ENCODE peak calls at places on chromosome 5, in seven cellular contexts. One of them, this sample, is unnamed.

GRCh38 chr5:43804041-43804440 is 201.1 kb downstream of the NNT start:
- DNase-seq in kidney epithelial cell: no peak
- DNase-seq in stimulated activated CD8-positive, alpha-beta memory T cell treated with anti-CD3 and anti-CD28 coated beads, Interleukin-15, amount 100 ng/mL, for 4 hours: no peak
- DNase-seq in EL: no peak
- DNase-seq in choroid plexus epithelial cell: no peak
- DNase-seq in T-helper 2 cell: no peak
- DNase-seq in stimulated activated CD4-positive, alpha-beta T cell treated with anti-CD3 and anti-CD28 coated beads, Interleukin-12 subunit alpha, Interleukin-12 subunit beta, amount 100 ng/mL, for 4 hours: no peak
- DNase-seq in this sample: no peak

GRCh38 chr5:157109744-157110143 is 900 bp upstream of the HAVCR2 start:
- DNase-seq in T-helper 2 cell: peak
- DNase-seq in EL: no peak
- DNase-seq in stimulated activated CD4-positive, alpha-beta T cell treated with anti-CD3 and anti-CD28 coated beads, Interleukin-12 subunit alpha, Interleukin-12 subunit beta, amount 100 ng/mL, for 4 hours: no peak
- DNase-seq in choroid plexus epithelial cell: no peak
- DNase-seq in stimulated activated CD8-positive, alpha-beta memory T cell treated with anti-CD3 and anti-CD28 coated beads, Interleukin-15, amount 100 ng/mL, for 4 hours: no peak
- DNase-seq in kidney epithelial cell: no peak
- DNase-seq in this sample: no peak

GRCh38 chr5:100762163-100762562 is 140.9 kb downstream of the ST8SIA4 start:
- DNase-seq in stimulated activated CD4-positive, alpha-beta T cell treated with anti-CD3 and anti-CD28 coated beads, Interleukin-12 subunit alpha, Interleukin-12 subunit beta, amount 100 ng/mL, for 4 hours: no peak
- DNase-seq in stimulated activated CD8-positive, alpha-beta memory T cell treated with anti-CD3 and anti-CD28 coated beads, Interleukin-15, amount 100 ng/mL, for 4 hours: no peak
- DNase-seq in kidney epithelial cell: no peak
- DNase-seq in T-helper 2 cell: no peak
- DNase-seq in choroid plexus epithelial cell: peak
- DNase-seq in EL: no peak
- DNase-seq in this sample: no peak

GRCh38 chr5:81212211-81212687 is 20.9 kb upstream of the CKMT2 start:
- DNase-seq in T-helper 2 cell: peak
- DNase-seq in choroid plexus epithelial cell: no peak
- DNase-seq in stimulated activated CD4-positive, alpha-beta T cell treated with anti-CD3 and anti-CD28 coated beads, Interleukin-12 subunit alpha, Interleukin-12 subunit beta, amount 100 ng/mL, for 4 hours: no peak
- DNase-seq in EL: no peak
- DNase-seq in kidney epithelial cell: peak
- DNase-seq in stimulated activated CD8-positive, alpha-beta memory T cell treated with anti-CD3 and anti-CD28 coated beads, Interleukin-15, amount 100 ng/mL, for 4 hours: no peak
- DNase-seq in this sample: no peak

GRCh38 chr5:93602261-93603149 is 19.5 kb downstream of the NR2F1 start:
- DNase-seq in stimulated activated CD4-positive, alpha-beta T cell treated with anti-CD3 and anti-CD28 coated beads, Interleukin-12 subunit alpha, Interleukin-12 subunit beta, amount 100 ng/mL, for 4 hours: no peak
- DNase-seq in stimulated activated CD8-positive, alpha-beta memory T cell treated with anti-CD3 and anti-CD28 coated beads, Interleukin-15, amount 100 ng/mL, for 4 hours: no peak
- DNase-seq in choroid plexus epithelial cell: peak
- DNase-seq in T-helper 2 cell: no peak
- DNase-seq in kidney epithelial cell: no peak
- DNase-seq in EL: no peak
- DNase-seq in this sample: no peak

GRCh38 chr5:44691811-44692210 is 116.9 kb upstream of the MRPS30 start:
- DNase-seq in stimulated activated CD8-positive, alpha-beta memory T cell treated with anti-CD3 and anti-CD28 coated beads, Interleukin-15, amount 100 ng/mL, for 4 hours: no peak
- DNase-seq in T-helper 2 cell: no peak
- DNase-seq in choroid plexus epithelial cell: no peak
- DNase-seq in EL: no peak
- DNase-seq in stimulated activated CD4-positive, alpha-beta T cell treated with anti-CD3 and anti-CD28 coated beads, Interleukin-12 subunit alpha, Interleukin-12 subunit beta, amount 100 ng/mL, for 4 hours: no peak
- DNase-seq in kidney epithelial cell: no peak
- DNase-seq in this sample: no peak

GRCh38 chr5:155700333-155700732 is 626.6 kb upstream of the SGCD start:
- DNase-seq in choroid plexus epithelial cell: no peak
- DNase-seq in kidney epithelial cell: no peak
- DNase-seq in stimulated activated CD8-positive, alpha-beta memory T cell treated with anti-CD3 and anti-CD28 coated beads, Interleukin-15, amount 100 ng/mL, for 4 hours: no peak
- DNase-seq in stimulated activated CD4-positive, alpha-beta T cell treated with anti-CD3 and anti-CD28 coated beads, Interleukin-12 subunit alpha, Interleukin-12 subunit beta, amount 100 ng/mL, for 4 hours: no peak
- DNase-seq in T-helper 2 cell: no peak
- DNase-seq in EL: no peak
- DNase-seq in this sample: no peak

GRCh38 chr5:72237415-72237814 is 82.6 kb downstream of the MRPS27 start:
- DNase-seq in T-helper 2 cell: no peak
- DNase-seq in stimulated activated CD4-positive, alpha-beta T cell treated with anti-CD3 and anti-CD28 coated beads, Interleukin-12 subunit alpha, Interleukin-12 subunit beta, amount 100 ng/mL, for 4 hours: no peak
- DNase-seq in EL: no peak
- DNase-seq in stimulated activated CD8-positive, alpha-beta memory T cell treated with anti-CD3 and anti-CD28 coated beads, Interleukin-15, amount 100 ng/mL, for 4 hours: no peak
- DNase-seq in choroid plexus epithelial cell: no peak
- DNase-seq in kidney epithelial cell: no peak
- DNase-seq in this sample: no peak

GRCh38 chr5:109711681-109712080 is 22.0 kb downstream of the MAN2A1 start:
- DNase-seq in stimulated activated CD4-positive, alpha-beta T cell treated with anti-CD3 and anti-CD28 coated beads, Interleukin-12 subunit alpha, Interleukin-12 subunit beta, amount 100 ng/mL, for 4 hours: no peak
- DNase-seq in kidney epithelial cell: no peak
- DNase-seq in T-helper 2 cell: peak
- DNase-seq in choroid plexus epithelial cell: no peak
- DNase-seq in EL: no peak
- DNase-seq in stimulated activated CD8-positive, alpha-beta memory T cell treated with anti-CD3 and anti-CD28 coated beads, Interleukin-15, amount 100 ng/mL, for 4 hours: no peak
- DNase-seq in this sample: no peak

GRCh38 chr5:119343766-119344165 is 12.1 kb upstream of the TNFAIP8 start:
- DNase-seq in EL: peak
- DNase-seq in stimulated activated CD8-positive, alpha-beta memory T cell treated with anti-CD3 and anti-CD28 coated beads, Interleukin-15, amount 100 ng/mL, for 4 hours: no peak
- DNase-seq in T-helper 2 cell: peak
- DNase-seq in kidney epithelial cell: no peak
- DNase-seq in stimulated activated CD4-positive, alpha-beta T cell treated with anti-CD3 and anti-CD28 coated beads, Interleukin-12 subunit alpha, Interleukin-12 subunit beta, amount 100 ng/mL, for 4 hours: peak
- DNase-seq in choroid plexus epithelial cell: peak
- DNase-seq in this sample: no peak

GRCh38 chr5:173472784-173473278 is 143.6 kb downstream of the BOD1 start:
- DNase-seq in stimulated activated CD4-positive, alpha-beta T cell treated with anti-CD3 and anti-CD28 coated beads, Interleukin-12 subunit alpha, Interleukin-12 subunit beta, amount 100 ng/mL, for 4 hours: no peak
- DNase-seq in EL: peak
- DNase-seq in choroid plexus epithelial cell: peak
- DNase-seq in T-helper 2 cell: no peak
- DNase-seq in stimulated activated CD8-positive, alpha-beta memory T cell treated with anti-CD3 and anti-CD28 coated beads, Interleukin-15, amount 100 ng/mL, for 4 hours: no peak
- DNase-seq in kidney epithelial cell: no peak
- DNase-seq in this sample: no peak

GRCh38 chr5:169875091-169875727 is 105.1 kb downstream of the INSYN2B start:
- DNase-seq in choroid plexus epithelial cell: peak
- DNase-seq in kidney epithelial cell: no peak
- DNase-seq in T-helper 2 cell: no peak
- DNase-seq in stimulated activated CD4-positive, alpha-beta T cell treated with anti-CD3 and anti-CD28 coated beads, Interleukin-12 subunit alpha, Interleukin-12 subunit beta, amount 100 ng/mL, for 4 hours: no peak
- DNase-seq in EL: peak
- DNase-seq in stimulated activated CD8-positive, alpha-beta memory T cell treated with anti-CD3 and anti-CD28 coated beads, Interleukin-15, amount 100 ng/mL, for 4 hours: no peak
- DNase-seq in this sample: no peak

GRCh38 chr5:65329266-65329665 is 152.5 kb downstream of the ADAMTS6 start:
- DNase-seq in T-helper 2 cell: no peak
- DNase-seq in stimulated activated CD4-positive, alpha-beta T cell treated with anti-CD3 and anti-CD28 coated beads, Interleukin-12 subunit alpha, Interleukin-12 subunit beta, amount 100 ng/mL, for 4 hours: no peak
- DNase-seq in kidney epithelial cell: no peak
- DNase-seq in choroid plexus epithelial cell: peak
- DNase-seq in EL: peak
- DNase-seq in stimulated activated CD8-positive, alpha-beta memory T cell treated with anti-CD3 and anti-CD28 coated beads, Interleukin-15, amount 100 ng/mL, for 4 hours: no peak
- DNase-seq in this sample: no peak

GRCh38 chr5:819078-819477 is 31.7 kb downstream of the ZDHHC11 start:
- DNase-seq in T-helper 2 cell: no peak
- DNase-seq in EL: no peak
- DNase-seq in kidney epithelial cell: no peak
- DNase-seq in choroid plexus epithelial cell: no peak
- DNase-seq in stimulated activated CD8-positive, alpha-beta memory T cell treated with anti-CD3 and anti-CD28 coated beads, Interleukin-15, amount 100 ng/mL, for 4 hours: no peak
- DNase-seq in stimulated activated CD4-positive, alpha-beta T cell treated with anti-CD3 and anti-CD28 coated beads, Interleukin-12 subunit alpha, Interleukin-12 subunit beta, amount 100 ng/mL, for 4 hours: no peak
- DNase-seq in this sample: no peak

GRCh38 chr5:64451551-64451950 is 54.3 kb upstream of the RGS7BP start:
- DNase-seq in stimulated activated CD4-positive, alpha-beta T cell treated with anti-CD3 and anti-CD28 coated beads, Interleukin-12 subunit alpha, Interleukin-12 subunit beta, amount 100 ng/mL, for 4 hours: no peak
- DNase-seq in EL: no peak
- DNase-seq in choroid plexus epithelial cell: no peak
- DNase-seq in stimulated activated CD8-positive, alpha-beta memory T cell treated with anti-CD3 and anti-CD28 coated beads, Interleukin-15, amount 100 ng/mL, for 4 hours: no peak
- DNase-seq in kidney epithelial cell: no peak
- DNase-seq in T-helper 2 cell: no peak
- DNase-seq in this sample: no peak

GRCh38 chr5:89106479-89106878 is 223.5 kb upstream of the MEF2C start:
- DNase-seq in T-helper 2 cell: no peak
- DNase-seq in stimulated activated CD8-positive, alpha-beta memory T cell treated with anti-CD3 and anti-CD28 coated beads, Interleukin-15, amount 100 ng/mL, for 4 hours: no peak
- DNase-seq in choroid plexus epithelial cell: no peak
- DNase-seq in EL: no peak
- DNase-seq in kidney epithelial cell: no peak
- DNase-seq in stimulated activated CD4-positive, alpha-beta T cell treated with anti-CD3 and anti-CD28 coated beads, Interleukin-12 subunit alpha, Interleukin-12 subunit beta, amount 100 ng/mL, for 4 hours: no peak
- DNase-seq in this sample: no peak

GRCh38 chr5:175235251-175235963 is 208.6 kb downstream of the DRD1 start:
- DNase-seq in EL: peak
- DNase-seq in stimulated activated CD4-positive, alpha-beta T cell treated with anti-CD3 and anti-CD28 coated beads, Interleukin-12 subunit alpha, Interleukin-12 subunit beta, amount 100 ng/mL, for 4 hours: no peak
- DNase-seq in T-helper 2 cell: no peak
- DNase-seq in choroid plexus epithelial cell: no peak
- DNase-seq in kidney epithelial cell: no peak
- DNase-seq in stimulated activated CD8-positive, alpha-beta memory T cell treated with anti-CD3 and anti-CD28 coated beads, Interleukin-15, amount 100 ng/mL, for 4 hours: no peak
- DNase-seq in this sample: no peak

GRCh38 chr5:146560205-146560812 is 44.3 kb upstream of the GPR151 start:
- DNase-seq in stimulated activated CD4-positive, alpha-beta T cell treated with anti-CD3 and anti-CD28 coated beads, Interleukin-12 subunit alpha, Interleukin-12 subunit beta, amount 100 ng/mL, for 4 hours: no peak
- DNase-seq in EL: peak
- DNase-seq in kidney epithelial cell: no peak
- DNase-seq in T-helper 2 cell: no peak
- DNase-seq in stimulated activated CD8-positive, alpha-beta memory T cell treated with anti-CD3 and anti-CD28 coated beads, Interleukin-15, amount 100 ng/mL, for 4 hours: no peak
- DNase-seq in choroid plexus epithelial cell: peak
- DNase-seq in this sample: no peak

GRCh38 chr5:1526681-1527131 is 2.9 kb upstream of the LPCAT1 start:
- DNase-seq in EL: no peak
- DNase-seq in stimulated activated CD4-positive, alpha-beta T cell treated with anti-CD3 and anti-CD28 coated beads, Interleukin-12 subunit alpha, Interleukin-12 subunit beta, amount 100 ng/mL, for 4 hours: no peak
- DNase-seq in choroid plexus epithelial cell: no peak
- DNase-seq in stimulated activated CD8-positive, alpha-beta memory T cell treated with anti-CD3 and anti-CD28 coated beads, Interleukin-15, amount 100 ng/mL, for 4 hours: no peak
- DNase-seq in T-helper 2 cell: no peak
- DNase-seq in kidney epithelial cell: no peak
- DNase-seq in this sample: no peak

GRCh38 chr5:14681236-14681752 is 16.8 kb downstream of the OTULIN start:
- DNase-seq in stimulated activated CD8-positive, alpha-beta memory T cell treated with anti-CD3 and anti-CD28 coated beads, Interleukin-15, amount 100 ng/mL, for 4 hours: no peak
- DNase-seq in choroid plexus epithelial cell: no peak
- DNase-seq in EL: no peak
- DNase-seq in stimulated activated CD4-positive, alpha-beta T cell treated with anti-CD3 and anti-CD28 coated beads, Interleukin-12 subunit alpha, Interleukin-12 subunit beta, amount 100 ng/mL, for 4 hours: no peak
- DNase-seq in kidney epithelial cell: no peak
- DNase-seq in T-helper 2 cell: no peak
- DNase-seq in this sample: no peak

GRCh38 chr5:135134686-135135381 is 100.8 kb upstream of the PITX1 start:
- DNase-seq in kidney epithelial cell: no peak
- DNase-seq in T-helper 2 cell: no peak
- DNase-seq in stimulated activated CD8-positive, alpha-beta memory T cell treated with anti-CD3 and anti-CD28 coated beads, Interleukin-15, amount 100 ng/mL, for 4 hours: no peak
- DNase-seq in EL: no peak
- DNase-seq in choroid plexus epithelial cell: no peak
- DNase-seq in stimulated activated CD4-positive, alpha-beta T cell treated with anti-CD3 and anti-CD28 coated beads, Interleukin-12 subunit alpha, Interleukin-12 subunit beta, amount 100 ng/mL, for 4 hours: no peak
- DNase-seq in this sample: no peak

GRCh38 chr5:1868886-1869285 is 13.8 kb downstream of the IRX4 start:
- DNase-seq in stimulated activated CD8-positive, alpha-beta memory T cell treated with anti-CD3 and anti-CD28 coated beads, Interleukin-15, amount 100 ng/mL, for 4 hours: no peak
- DNase-seq in stimulated activated CD4-positive, alpha-beta T cell treated with anti-CD3 and anti-CD28 coated beads, Interleukin-12 subunit alpha, Interleukin-12 subunit beta, amount 100 ng/mL, for 4 hours: no peak
- DNase-seq in EL: no peak
- DNase-seq in T-helper 2 cell: no peak
- DNase-seq in kidney epithelial cell: no peak
- DNase-seq in choroid plexus epithelial cell: no peak
- DNase-seq in this sample: no peak

GRCh38 chr5:123950701-123951100 is 438.7 kb downstream of the CSNK1G3 start:
- DNase-seq in T-helper 2 cell: no peak
- DNase-seq in EL: peak
- DNase-seq in stimulated activated CD4-positive, alpha-beta T cell treated with anti-CD3 and anti-CD28 coated beads, Interleukin-12 subunit alpha, Interleukin-12 subunit beta, amount 100 ng/mL, for 4 hours: no peak
- DNase-seq in stimulated activated CD8-positive, alpha-beta memory T cell treated with anti-CD3 and anti-CD28 coated beads, Interleukin-15, amount 100 ng/mL, for 4 hours: no peak
- DNase-seq in choroid plexus epithelial cell: no peak
- DNase-seq in kidney epithelial cell: no peak
- DNase-seq in this sample: no peak

GRCh38 chr5:40037703-40038102 is 612.9 kb upstream of the DAB2 start:
- DNase-seq in stimulated activated CD8-positive, alpha-beta memory T cell treated with anti-CD3 and anti-CD28 coated beads, Interleukin-15, amount 100 ng/mL, for 4 hours: no peak
- DNase-seq in choroid plexus epithelial cell: no peak
- DNase-seq in EL: no peak
- DNase-seq in kidney epithelial cell: no peak
- DNase-seq in stimulated activated CD4-positive, alpha-beta T cell treated with anti-CD3 and anti-CD28 coated beads, Interleukin-12 subunit alpha, Interleukin-12 subunit beta, amount 100 ng/mL, for 4 hours: no peak
- DNase-seq in T-helper 2 cell: no peak
- DNase-seq in this sample: no peak

GRCh38 chr5:84564311-84564710 is 179.6 kb upstream of the EDIL3 start:
- DNase-seq in choroid plexus epithelial cell: no peak
- DNase-seq in stimulated activated CD4-positive, alpha-beta T cell treated with anti-CD3 and anti-CD28 coated beads, Interleukin-12 subunit alpha, Interleukin-12 subunit beta, amount 100 ng/mL, for 4 hours: no peak
- DNase-seq in EL: no peak
- DNase-seq in stimulated activated CD8-positive, alpha-beta memory T cell treated with anti-CD3 and anti-CD28 coated beads, Interleukin-15, amount 100 ng/mL, for 4 hours: no peak
- DNase-seq in T-helper 2 cell: no peak
- DNase-seq in kidney epithelial cell: no peak
- DNase-seq in this sample: no peak

GRCh38 chr5:139878093-139878492 is 82.5 kb downstream of the PSD2 start:
- DNase-seq in EL: no peak
- DNase-seq in kidney epithelial cell: no peak
- DNase-seq in choroid plexus epithelial cell: no peak
- DNase-seq in stimulated activated CD8-positive, alpha-beta memory T cell treated with anti-CD3 and anti-CD28 coated beads, Interleukin-15, amount 100 ng/mL, for 4 hours: no peak
- DNase-seq in T-helper 2 cell: no peak
- DNase-seq in stimulated activated CD4-positive, alpha-beta T cell treated with anti-CD3 and anti-CD28 coated beads, Interleukin-12 subunit alpha, Interleukin-12 subunit beta, amount 100 ng/mL, for 4 hours: no peak
- DNase-seq in this sample: no peak

GRCh38 chr5:178265746-178266145 is 33.1 kb upstream of the PHYKPL start:
- DNase-seq in EL: no peak
- DNase-seq in stimulated activated CD4-positive, alpha-beta T cell treated with anti-CD3 and anti-CD28 coated beads, Interleukin-12 subunit alpha, Interleukin-12 subunit beta, amount 100 ng/mL, for 4 hours: no peak
- DNase-seq in kidney epithelial cell: no peak
- DNase-seq in stimulated activated CD8-positive, alpha-beta memory T cell treated with anti-CD3 and anti-CD28 coated beads, Interleukin-15, amount 100 ng/mL, for 4 hours: no peak
- DNase-seq in T-helper 2 cell: no peak
- DNase-seq in choroid plexus epithelial cell: no peak
- DNase-seq in this sample: no peak

GRCh38 chr5:98104454-98105188 is 668.8 kb upstream of the RGMB start:
- DNase-seq in kidney epithelial cell: no peak
- DNase-seq in stimulated activated CD8-positive, alpha-beta memory T cell treated with anti-CD3 and anti-CD28 coated beads, Interleukin-15, amount 100 ng/mL, for 4 hours: no peak
- DNase-seq in EL: no peak
- DNase-seq in stimulated activated CD4-positive, alpha-beta T cell treated with anti-CD3 and anti-CD28 coated beads, Interleukin-12 subunit alpha, Interleukin-12 subunit beta, amount 100 ng/mL, for 4 hours: no peak
- DNase-seq in T-helper 2 cell: no peak
- DNase-seq in choroid plexus epithelial cell: peak
- DNase-seq in this sample: no peak

GRCh38 chr5:140633081-140633471 is at the start of gene CD14:
- DNase-seq in stimulated activated CD8-positive, alpha-beta memory T cell treated with anti-CD3 and anti-CD28 coated beads, Interleukin-15, amount 100 ng/mL, for 4 hours: no peak
- DNase-seq in stimulated activated CD4-positive, alpha-beta T cell treated with anti-CD3 and anti-CD28 coated beads, Interleukin-12 subunit alpha, Interleukin-12 subunit beta, amount 100 ng/mL, for 4 hours: no peak
- DNase-seq in choroid plexus epithelial cell: peak
- DNase-seq in kidney epithelial cell: no peak
- DNase-seq in EL: peak
- DNase-seq in T-helper 2 cell: no peak
- DNase-seq in this sample: no peak

GRCh38 chr5:50903651-50904050 is 237.2 kb downstream of the PARP8 start:
- DNase-seq in choroid plexus epithelial cell: no peak
- DNase-seq in kidney epithelial cell: no peak
- DNase-seq in stimulated activated CD4-positive, alpha-beta T cell treated with anti-CD3 and anti-CD28 coated beads, Interleukin-12 subunit alpha, Interleukin-12 subunit beta, amount 100 ng/mL, for 4 hours: no peak
- DNase-seq in T-helper 2 cell: no peak
- DNase-seq in stimulated activated CD8-positive, alpha-beta memory T cell treated with anti-CD3 and anti-CD28 coated beads, Interleukin-15, amount 100 ng/mL, for 4 hours: no peak
- DNase-seq in EL: no peak
- DNase-seq in this sample: no peak

This sample was measured in T-helper 9 cell.